ENCODE peak calls at places on chromosome 10, in four cellular contexts. N, V, Q and T are unnamed samples.

GRCh38 chr10:66629976-66630375 is 295.9 kb upstream of the LRRTM3 start:
- DNase-seq in N (no peak), V (no peak), Q (no peak), T (no peak)

GRCh38 chr10:29646960-29647431 is 12.2 kb upstream of the SVIL start:
- DNase-seq in N (no peak), V (no peak), Q (no peak), T (no peak)

GRCh38 chr10:2984682-2985081 is 82.7 kb upstream of the PFKP start:
- DNase-seq in N (no peak), V (no peak), Q (no peak), T (no peak)

GRCh38 chr10:115747811-115748210 is 525.2 kb downstream of the GFRA1 start:
- DNase-seq in N (no peak), V (no peak), Q (no peak), T (no peak)

GRCh38 chr10:89213191-89213808 is 6.2 kb upstream of the CH25H start:
- DNase-seq in N (no peak), V (no peak), Q (no peak), T (no peak)

GRCh38 chr10:94673614-94674321 is 9.8 kb upstream of the CYP2C18 start:
- DNase-seq in N (no peak), V (no peak), Q (no peak), T (no peak)

GRCh38 chr10:122477436-122477835 is 16.1 kb downstream of the HTRA1 start:
- DNase-seq in N (no peak), V (no peak), Q (peak; percentile 1), T (no peak)

GRCh38 chr10:96470108-96470743 is 43.5 kb downstream of the TLL2 start:
- DNase-seq in N (peak; percentile 23), V (no peak), Q (peak; percentile 28), T (no peak)

GRCh38 chr10:50637003-50637579 is 13.3 kb upstream of the SGMS1 start:
- DNase-seq in N (no peak), V (no peak), Q (no peak), T (no peak)

GRCh38 chr10:34813626-34814227 is 1.4 kb downstream of the PARD3 start:
- DNase-seq in N (peak; percentile 36), V (no peak), Q (peak; percentile 46), T (peak; percentile 32)

GRCh38 chr10:119526149-119526548 is 16.4 kb downstream of the RGS10 start:
- DNase-seq in N (no peak), V (no peak), Q (no peak), T (no peak)

GRCh38 chr10:60189861-60190475 is 199.7 kb downstream of the ANK3 start:
- DNase-seq in N (no peak), V (no peak), Q (no peak), T (no peak)

GRCh38 chr10:60185426-60185825 is 204.2 kb downstream of the ANK3 start:
- DNase-seq in N (no peak), V (no peak), Q (no peak), T (no peak)

GRCh38 chr10:60187691-60188090 is 202.0 kb downstream of the ANK3 start:
- DNase-seq in N (no peak), V (no peak), Q (no peak), T (no peak)

GRCh38 chr10:60188548-60188947 is 201.1 kb downstream of the ANK3 start:
- DNase-seq in N (no peak), V (no peak), Q (no peak), T (no peak)

DNA sequence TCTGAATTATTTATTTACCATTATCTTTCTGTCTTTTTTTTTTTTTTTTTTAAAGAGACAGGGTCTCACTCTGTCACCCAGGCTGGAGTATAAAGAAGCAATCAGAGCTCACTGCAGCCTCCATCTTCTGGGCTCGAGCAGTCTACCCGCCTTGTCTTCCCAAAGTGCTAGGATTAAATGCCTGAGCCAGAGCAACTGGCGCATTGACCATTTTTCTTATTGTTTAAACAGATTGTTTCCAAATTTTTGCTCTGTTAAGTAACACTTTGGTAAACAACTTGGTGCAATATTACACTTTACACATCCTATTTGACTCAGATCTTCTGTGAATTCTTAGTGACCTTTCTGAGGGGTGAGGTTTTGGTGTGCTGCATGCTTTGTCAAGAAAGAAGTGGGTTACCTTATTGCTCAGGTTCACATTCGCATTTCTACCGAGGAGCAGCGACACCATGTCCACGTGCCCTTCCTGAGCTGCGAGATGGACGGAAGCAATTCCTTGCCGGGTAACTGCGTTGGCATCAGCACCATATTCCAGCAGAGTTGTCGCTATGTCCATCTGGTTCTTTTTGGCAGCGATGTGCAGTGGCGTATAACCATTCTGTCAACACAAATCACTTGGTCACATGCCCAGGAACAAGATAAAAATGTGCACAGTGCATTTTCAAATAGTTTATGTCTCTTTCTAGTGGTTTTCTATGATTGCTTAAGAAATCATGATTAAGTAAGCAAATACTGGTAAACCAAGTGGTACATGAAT is 203.2 kb downstream of the ANK3 start:
- DNase-seq in N (peak; percentile 34), V (no peak), Q (no peak), T (no peak)
- H3K4me3 ChIP-seq in N (no peak overlapping the region), V (no peak overlapping the region), Q (no peak overlapping the region), T (no peak overlapping the region)

GRCh38 chr10:37535459-37536246 is 321.8 kb downstream of the ZNF248 start:
- DNase-seq in N (no peak), V (no peak), Q (no peak), T (no peak)

GRCh38 chr10:37534166-37534565 is 323.2 kb downstream of the ZNF248 start:
- DNase-seq in N (no peak), V (no peak), Q (peak; percentile 54), T (no peak)
- H3K9me3 ChIP-seq in N (no peaks in the 10 kb centered on the region), V (no peaks in the 10 kb centered on the region), Q (no peaks in the 10 kb centered on the region), T (no peaks in the 10 kb centered on the region)

DNA sequence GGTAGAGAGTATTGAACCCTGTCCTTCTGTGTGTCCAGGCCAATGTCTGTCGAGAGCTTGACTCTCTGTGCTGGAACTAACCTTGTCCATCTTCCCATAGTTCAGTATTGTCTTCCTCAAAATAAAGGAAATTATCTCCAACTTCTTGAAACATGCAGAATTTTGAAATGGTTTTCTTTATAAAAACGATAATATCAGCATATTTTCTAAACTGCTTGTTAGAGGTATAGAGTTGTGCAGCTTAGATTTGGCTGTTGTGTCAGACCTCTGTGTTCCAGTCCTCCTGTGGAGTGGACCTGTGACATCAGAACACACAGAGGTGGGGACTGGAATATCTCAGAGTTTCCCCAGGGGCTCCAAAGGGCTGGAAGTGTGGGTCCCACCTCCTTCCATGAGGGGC is 22.2 kb upstream of the AKR1E2 start:
- DNase-seq in N (no peak), V (no peak), Q (no peak), T (no peak)
- H3K27ac ChIP-seq in N (no peak overlapping the region), V (no peak overlapping the region), Q (no peak overlapping the region), T (no peak overlapping the region)

DNA sequence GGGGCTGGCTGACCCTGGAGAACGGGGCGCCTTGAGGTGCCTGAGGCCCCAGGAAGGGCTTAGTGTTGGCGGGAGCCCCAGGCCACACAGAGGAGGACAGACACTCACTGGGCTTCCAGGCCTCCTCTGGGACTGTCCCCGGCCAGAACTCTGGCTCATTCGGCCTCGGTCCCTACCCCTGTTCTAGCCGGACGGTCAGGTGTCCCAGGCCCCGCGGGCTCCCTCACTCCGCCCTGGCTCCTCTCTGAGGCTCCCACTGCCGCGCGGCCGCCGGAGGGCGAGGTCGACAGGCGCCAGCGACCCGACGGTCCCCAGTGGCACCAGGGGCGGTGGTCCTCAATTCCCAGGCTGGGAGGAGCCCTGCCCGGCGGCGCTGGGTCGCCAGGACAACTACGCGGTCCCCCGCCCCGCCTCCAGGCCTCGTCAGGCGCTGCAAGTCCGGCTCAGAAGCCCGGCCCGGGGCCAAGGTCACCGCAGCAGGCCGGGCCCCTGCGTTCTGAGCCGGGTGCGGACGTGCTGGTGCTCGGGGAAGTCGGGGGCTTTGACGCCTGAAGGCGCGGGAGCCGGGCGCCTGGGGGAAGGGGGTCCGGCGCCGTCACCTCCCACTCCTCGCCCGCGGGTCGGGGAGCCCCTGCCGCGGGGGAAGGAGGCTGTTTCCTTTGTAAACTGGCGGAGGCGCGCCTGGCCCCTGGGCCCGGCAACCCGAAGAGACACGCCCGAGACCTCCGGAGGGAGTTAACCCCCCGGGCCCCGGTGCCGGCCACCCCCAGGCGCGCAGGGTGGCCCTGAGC is 1.1 kb upstream of the PWWP2B start:
- DNase-seq in N (peak; percentile 87), V (no peak), Q (peak; percentile 88), T (peak; percentile 67)
- H3K4me3 ChIP-seq in N (no peak overlapping the region), V (no peak overlapping the region), Q (no peak overlapping the region), T (peak overlapping the region; percentile 84)

GRCh38 chr10:82943142-82943541 is 1068.1 kb downstream of the NRG3 start:
- DNase-seq in N (no peak), V (no peak), Q (no peak), T (no peak)
- H3K9me3 ChIP-seq in N (no peaks in the 10 kb centered on the region), V (no peaks in the 10 kb centered on the region), Q (no peaks in the 10 kb centered on the region), T (no peaks in the 10 kb centered on the region)

DNA sequence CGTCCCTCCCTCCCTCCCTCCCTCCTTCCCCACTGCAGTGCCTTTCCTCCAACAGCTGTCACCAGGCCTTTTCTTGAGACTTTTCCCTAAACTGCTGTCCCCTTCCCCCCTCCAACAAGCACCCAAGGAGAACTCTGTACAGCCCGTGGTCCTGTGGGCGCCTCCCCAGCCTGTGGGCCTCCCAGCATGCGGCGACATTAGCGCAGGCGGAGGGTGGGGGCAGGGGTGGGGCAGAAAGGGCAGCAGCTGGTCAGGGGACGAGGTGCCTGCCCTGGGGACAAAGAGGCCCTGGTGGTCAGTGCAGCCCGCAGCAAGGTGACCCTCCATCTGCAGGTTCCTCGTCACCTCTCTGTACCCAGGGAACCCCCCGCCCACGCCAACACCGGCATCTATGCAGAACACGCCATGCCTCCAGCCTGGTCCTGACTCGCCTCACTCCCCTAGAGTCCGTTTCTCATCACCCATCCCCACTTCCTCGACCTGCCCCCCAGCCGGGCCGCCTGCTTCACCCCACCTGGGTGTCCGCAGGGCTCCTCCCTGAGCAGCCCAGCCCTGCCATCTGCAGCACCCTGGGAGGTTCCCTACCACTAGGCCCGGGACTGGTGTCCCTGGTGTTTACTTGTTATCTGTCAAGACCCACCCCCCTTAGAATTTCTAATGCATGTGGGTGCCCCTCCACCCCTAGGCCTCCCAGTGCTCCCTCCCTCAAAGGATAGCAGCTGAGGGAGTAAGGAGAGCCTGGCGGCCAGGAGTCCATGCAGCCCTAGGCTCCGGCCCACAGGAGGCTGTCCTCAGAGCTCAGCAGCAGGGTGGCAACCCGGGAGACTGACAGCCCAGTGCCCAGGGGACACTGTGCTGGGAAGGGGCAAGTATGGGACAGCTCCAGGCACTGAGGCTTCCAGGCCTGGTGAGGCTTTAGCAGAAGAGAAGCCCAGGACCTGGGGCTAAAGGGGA is 147.8 kb downstream of the ARHGAP22 start:
- DNase-seq in N (peak; percentile 7), V (no peak), Q (no peak), T (no peak)
- H3K27ac ChIP-seq in N (no peak overlapping the region), V (no peak overlapping the region), Q (no peak overlapping the region), T (no peak overlapping the region)